ENCODE peak calls at places on chromosomes 4 and X, in five cellular contexts. D is fibroblast of mammary gland, F is colonic mucosa, L is epithelial cell of esophagus, K is psoas muscle. S is an unnamed sample.

GRCh38 chrX:108582151-108582550 is 142.5 kb downstream of the COL4A5 start:
- DNase-seq in D (no peak), F (no peak), L (no peak), K (no peak), S (no peak)

GRCh38 chrX:25015486-25016360 is at the start of gene ARX:
- DNase-seq in D (peak), F (peak), L (peak), K (peak), S (no peak)

GRCh38 chrX:153226344-153227190 is 47.5 kb downstream of the MAGEA1 start:
- DNase-seq in D (peak), F (peak), L (peak), K (no peak), S (no peak)

GRCh38 chr4:187017156-187017555 is 293.5 kb upstream of the FAT1 start:
- DNase-seq in D (no peak), F (no peak), L (peak), K (no peak), S (no peak)

GRCh38 chrX:1392376-1393130 is 640 bp upstream of the SLC25A6 start:
- DNase-seq in D (peak), F (peak), L (peak), K (no peak), S (peak)

GRCh38 chr4:8443801-8444200 is 3.2 kb downstream of the TRMT44 start:
- DNase-seq in D (no peak), F (no peak), L (no peak), K (no peak), S (no peak)

GRCh38 chr4:10345381-10345784 is 111.8 kb downstream of the ZNF518B start:
- DNase-seq in D (no peak), F (no peak), L (no peak), K (no peak), S (no peak)

GRCh38 chrX:39427492-39428289 is 626.4 kb downstream of the MID1IP1 start:
- DNase-seq in D (peak), F (no peak), L (peak), K (no peak), S (no peak)

GRCh38 chr4:184205243-184205642 is 12.4 kb downstream of the ENPP6 start:
- DNase-seq in D (no peak), F (no peak), L (no peak), K (no peak), S (no peak)

GRCh38 chr4:94911141-94911540 is 153.4 kb downstream of the BMPR1B start:
- DNase-seq in D (no peak), F (no peak), L (no peak), K (no peak), S (no peak)

GRCh38 chrX:114584434-114584943 is 603 bp downstream of the HTR2C start:
- DNase-seq in D (peak), F (no peak), L (no peak), K (no peak), S (no peak)

GRCh38 chr4:48340905-48341775 is at the start of gene SLAIN2:
- DNase-seq in D (peak), F (peak), L (peak), K (peak), S (peak)
- TF ChIP-seq CTCF in D (peak), F (peak), L (peak), K (peak), S (peak)

DNA sequence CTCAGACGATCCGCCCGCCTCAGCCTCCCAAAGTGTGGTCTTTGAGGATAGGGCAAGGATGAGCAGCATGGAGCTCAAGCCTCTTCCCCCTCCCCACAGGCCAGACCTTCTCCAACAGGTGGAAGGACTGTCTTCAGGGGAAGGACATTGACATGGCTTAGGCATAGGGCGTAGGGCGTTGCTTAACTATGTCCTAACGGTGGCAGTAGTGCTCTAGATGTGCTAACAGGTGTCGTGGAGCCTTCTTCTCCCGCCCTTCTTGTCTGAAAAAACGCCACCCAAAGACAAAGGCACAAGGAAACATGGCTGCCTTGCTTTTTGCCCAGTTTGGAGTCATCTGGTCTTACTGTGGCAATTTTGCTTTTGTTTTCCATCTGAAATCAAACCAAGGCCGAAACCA is 219.8 kb downstream of the OR13H1 start:
- DNase-seq in D (peak), F (peak), L (no peak), K (peak), S (peak)
- H3K4me3 ChIP-seq in D (peak), F (peak), L (no peak), K (peak), S (peak)

GRCh38 chrX:11427082-11428033 is 134.1 kb downstream of the AMELX start:
- DNase-seq in D (peak), F (peak), L (no peak), K (peak), S (no peak)
- TF ChIP-seq CTCF in D (peak), F (no peak), L (no peak), K (no peak), S (peak)

DNA sequence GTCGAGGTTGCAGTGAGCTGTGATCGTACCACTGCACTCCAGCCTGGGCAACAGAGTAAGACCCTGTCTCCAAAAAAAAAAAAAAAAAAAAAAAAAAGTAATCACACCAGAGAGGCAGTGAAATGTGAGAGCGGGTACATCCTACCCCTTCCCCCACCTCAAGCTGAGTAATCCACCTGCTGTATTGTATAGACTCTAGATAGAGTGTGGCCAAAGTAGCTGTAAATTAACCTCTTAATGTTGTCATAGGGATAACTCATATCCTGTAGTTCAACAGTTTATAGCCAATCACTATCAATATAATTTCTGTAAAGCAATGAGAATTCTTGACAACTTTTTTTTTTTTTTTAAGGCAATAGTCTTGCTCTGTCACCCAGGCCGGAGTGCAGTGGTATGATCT is 30.8 kb downstream of the TNIP2 start:
- DNase-seq in D (no peak), F (no peak), L (no peak), K (no peak), S (no peak)
- H3K4me3 ChIP-seq in D (no peak), F (no peak), L (no peak), K (no peak), S (no peak)

GRCh38 chr4:23720556-23720955 is 169.3 kb downstream of the PPARGC1A start:
- DNase-seq in D (peak), F (no peak), L (no peak), K (no peak), S (no peak)

GRCh38 chr4:23718435-23718834 is 171.4 kb downstream of the PPARGC1A start:
- DNase-seq in D (no peak), F (no peak), L (no peak), K (no peak), S (no peak)

GRCh38 chr4:23717528-23718248 is 172.2 kb downstream of the PPARGC1A start:
- DNase-seq in D (peak), F (no peak), L (peak), K (no peak), S (no peak)
- TF ChIP-seq CTCF in D (peak), F (peak), L (peak), K (peak), S (peak)

GRCh38 chr4:158798062-158798461 is 29.2 kb downstream of the FNIP2 start:
- DNase-seq in D (no peak), F (no peak), L (no peak), K (no peak), S (no peak)

GRCh38 chr4:158801677-158802076 is 32.9 kb downstream of the FNIP2 start:
- DNase-seq in D (no peak), F (no peak), L (no peak), K (no peak), S (no peak)

GRCh38 chr4:158799856-158800255 is 31.0 kb downstream of the FNIP2 start:
- DNase-seq in D (no peak), F (no peak), L (no peak), K (no peak), S (no peak)

GRCh38 chr4:158801066-158801465 is 32.2 kb downstream of the FNIP2 start:
- DNase-seq in D (no peak), F (no peak), L (no peak), K (no peak), S (no peak)

DNA sequence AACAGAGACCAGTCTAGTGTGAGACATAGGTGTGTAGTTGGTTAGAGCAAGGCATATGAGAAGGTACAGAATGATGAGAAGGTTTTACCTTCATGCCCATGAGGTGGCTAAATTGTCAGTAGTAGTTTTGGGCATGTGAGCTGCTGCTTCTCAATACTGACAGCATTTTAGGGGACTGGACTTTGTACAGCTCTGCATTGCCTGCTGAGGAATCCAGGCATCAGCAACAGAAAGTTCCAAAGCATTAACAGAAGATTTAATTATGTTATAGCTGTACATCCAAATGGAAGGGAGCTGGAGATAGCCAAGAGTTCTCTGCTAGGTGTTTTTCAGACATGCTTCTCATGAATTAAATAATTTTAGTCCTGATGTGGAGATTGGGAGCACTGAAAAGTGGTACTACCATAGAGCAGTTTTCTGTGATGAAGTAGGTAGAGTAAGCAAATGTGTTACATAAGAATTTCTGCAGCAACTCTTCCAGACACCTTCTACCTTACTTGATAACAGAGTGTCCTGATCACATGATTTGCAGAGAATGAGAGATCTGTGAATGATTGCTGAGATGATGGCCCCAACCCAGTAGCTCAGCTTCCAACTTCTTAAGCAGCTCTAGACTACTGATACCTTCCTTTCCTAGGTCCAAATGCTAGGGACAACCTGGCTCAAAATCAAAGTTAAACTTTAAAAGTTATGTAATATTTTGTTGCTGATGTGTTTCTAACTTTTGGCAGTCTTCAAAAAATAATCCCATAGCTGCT is 30.4 kb downstream of the FNIP2 start:
- DNase-seq in D (no peak), F (no peak), L (no peak), K (no peak), S (no peak)
- H3K4me3 ChIP-seq in D (no peak), F (no peak), L (no peak), K (no peak), S (no peak)

GRCh38 chr4:88702780-88703179 is 5.2 kb upstream of the NAP1L5 start:
- DNase-seq in D (no peak), F (no peak), L (no peak), K (no peak), S (no peak)

GRCh38 chr4:88705805-88706518 is 8.3 kb upstream of the NAP1L5 start:
- DNase-seq in D (peak), F (no peak), L (peak), K (no peak), S (peak)

GRCh38 chr4:88705223-88705622 is 7.6 kb upstream of the NAP1L5 start:
- DNase-seq in D (no peak), F (no peak), L (no peak), K (no peak), S (no peak)

GRCh38 chr4:88709989-88710388 is 12.4 kb upstream of the NAP1L5 start:
- DNase-seq in D (no peak), F (no peak), L (no peak), K (no peak), S (no peak)

GRCh38 chr4:88706574-88706973 is 8.9 kb upstream of the NAP1L5 start:
- DNase-seq in D (peak), F (no peak), L (peak), K (peak), S (peak)
- TF ChIP-seq CTCF in D (peak), F (no peak), L (peak), K (peak), S (peak)

GRCh38 chr4:157075811-157076577 is at the start of gene GLRB:
- DNase-seq in D (no peak), F (no peak), L (peak), K (peak), S (no peak)
- H3K4me3 ChIP-seq in D (peak), F (peak), L (peak), K (peak), S (peak)

GRCh38 chrX:155534800-155535199 is 76.4 kb upstream of the F8A3 start:
- DNase-seq in D (no peak), F (no peak), L (no peak), K (no peak), S (no peak)
- TF ChIP-seq CTCF in D (no peak), F (no peak), L (no peak), K (no peak), S (no peak)

GRCh38 chr4:147371661-147372060 is 109.2 kb upstream of the EDNRA start:
- DNase-seq in D (peak), F (no peak), L (peak), K (no peak), S (no peak)

GRCh38 chr4:147370473-147370872 is 110.4 kb upstream of the EDNRA start:
- DNase-seq in D (peak), F (no peak), L (peak), K (no peak), S (no peak)

GRCh38 chr4:147368948-147369347 is 111.9 kb upstream of the EDNRA start:
- DNase-seq in D (no peak), F (no peak), L (peak), K (no peak), S (no peak)

GRCh38 chr4:147367841-147368385 is 113.0 kb upstream of the EDNRA start:
- DNase-seq in D (peak), F (no peak), L (peak), K (no peak), S (no peak)

GRCh38 chr4:147370881-147371280 is 110.0 kb upstream of the EDNRA start:
- DNase-seq in D (no peak), F (peak), L (peak), K (no peak), S (no peak)
- H3K4me3 ChIP-seq in D (no peak), F (no peak), L (no peak), K (no peak), S (no peak)